ENCODE peak calls at places on chromosomes 4 and X, in six cellular contexts. X is fibroblast of pulmonary artery, H is upper lobe of right lung, M is heart left ventricle, B is tibial artery, N is left ventricle myocardium inferior. G is an unnamed sample.

GRCh38 chr4:30755306-30755705 is 35.1 kb downstream of the PCDH7 start:
- DNase-seq in X (no peak), H (no peak), M (no peak), B (no peak), N (no peak), G (no peak)

GRCh38 chr4:182310316-182310715 is 67.1 kb downstream of the TENM3 start:
- DNase-seq in X (no peak), H (no peak), M (no peak), B (no peak), N (no peak), G (no peak)

GRCh38 chrX:39813631-39814246 is 284.0 kb downstream of the BCOR start:
- DNase-seq in X (peak), H (no peak), M (peak), B (peak), N (peak), G (no peak)

GRCh38 chr4:98260047-98260578 is 1.1 kb upstream of the RAP1GDS1 start:
- DNase-seq in X (no peak), H (peak), M (peak), B (peak), N (peak), G (no peak)

GRCh38 chrX:149453030-149453429 is 52.1 kb downstream of the IDS start:
- DNase-seq in X (peak), H (no peak), M (no peak), B (no peak), N (no peak), G (no peak)

GRCh38 chr4:92175250-92175649 is 128.5 kb upstream of the GRID2 start:
- DNase-seq in X (no peak), H (no peak), M (no peak), B (no peak), N (no peak), G (no peak)

GRCh38 chrX:10110316-10110932 is 46.4 kb upstream of the CLCN4 start:
- DNase-seq in X (no peak), H (no peak), M (no peak), B (no peak), N (no peak), G (no peak)

GRCh38 chr4:85603437-85604336 is 128.7 kb downstream of the ARHGAP24 start:
- DNase-seq in X (peak), H (no peak), M (no peak), B (no peak), N (no peak), G (no peak)

GRCh38 chr4:85478576-85478975 is 3.6 kb downstream of the ARHGAP24 start:
- DNase-seq in X (peak), H (no peak), M (no peak), B (no peak), N (no peak), G (no peak)

GRCh38 chr4:141486375-141486997 is 149.9 kb upstream of the IL15 start:
- DNase-seq in X (peak), H (no peak), M (no peak), B (no peak), N (no peak), G (no peak)

GRCh38 chr4:185513489-185514181 is 21.7 kb downstream of the PDLIM3 start:
- DNase-seq in X (peak), H (no peak), M (no peak), B (no peak), N (no peak), G (no peak)

GRCh38 chr4:140673729-140674128 is 82.5 kb downstream of the TBC1D9 start:
- DNase-seq in X (no peak), H (no peak), M (no peak), B (no peak), N (no peak), G (no peak)

GRCh38 chr4:121182296-121182695 is 18.2 kb upstream of the TNIP3 start:
- DNase-seq in X (peak), H (no peak), M (no peak), B (no peak), N (no peak), G (no peak)

GRCh38 chrX:36908801-36909403 is 99.3 kb upstream of the FAM47C start:
- DNase-seq in X (peak), H (no peak), M (no peak), B (no peak), N (no peak), G (no peak)

GRCh38 chr4:174490356-174490969 is 31.8 kb downstream of the HPGD start:
- DNase-seq in X (peak), H (no peak), M (no peak), B (no peak), N (no peak), G (no peak)

GRCh38 chr4:101115841-101116240 is 231.5 kb downstream of the PPP3CA start:
- DNase-seq in X (no peak), H (no peak), M (no peak), B (no peak), N (no peak), G (no peak)

GRCh38 chr4:26127851-26128337 is 192.9 kb upstream of the RBPJ start:
- DNase-seq in X (no peak), H (no peak), M (no peak), B (no peak), N (no peak), G (peak)
- TF ChIP-seq CTCF in X (no peak), H (no peak), M (no peak), B (no peak), N (no peak), G (no peak)

DNA sequence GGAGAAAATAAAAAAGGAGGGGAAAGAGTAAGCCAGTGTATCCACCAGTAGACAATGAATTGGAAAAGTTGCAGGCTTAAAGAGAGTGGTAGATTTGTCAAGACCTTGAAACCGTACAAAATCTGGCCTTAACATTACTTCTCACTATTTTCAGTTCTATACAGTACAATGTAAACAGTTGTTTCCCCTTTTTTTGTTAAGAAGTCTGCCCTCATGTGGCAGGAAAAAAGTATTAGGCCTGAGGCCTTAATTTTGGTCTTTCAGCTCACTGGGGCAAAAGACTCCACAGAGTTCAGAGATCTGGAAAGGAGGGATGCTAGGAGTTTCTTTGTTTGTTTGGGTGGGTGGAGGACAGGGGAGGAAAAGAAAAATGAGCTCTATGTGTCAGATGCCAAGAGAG is 92.8 kb upstream of the CCDC160 start:
- DNase-seq in X (peak), H (no peak), M (no peak), B (no peak), N (no peak), G (no peak)
- TF ChIP-seq CTCF in X (peak), H (peak), M (no peak), B (no peak), N (peak), G (peak)

GRCh38 chr4:38412137-38412536 is 251.9 kb upstream of the KLF3 start:
- DNase-seq in X (no peak), H (no peak), M (no peak), B (no peak), N (peak), G (no peak)

GRCh38 chr4:38413524-38414341 is 250.3 kb upstream of the KLF3 start:
- DNase-seq in X (no peak), H (no peak), M (no peak), B (no peak), N (no peak), G (no peak)

GRCh38 chr4:38411092-38411491 is 252.9 kb upstream of the KLF3 start:
- DNase-seq in X (no peak), H (no peak), M (no peak), B (no peak), N (no peak), G (no peak)

GRCh38 chr4:38406243-38406642 is 257.8 kb upstream of the KLF3 start:
- DNase-seq in X (no peak), H (no peak), M (no peak), B (no peak), N (no peak), G (no peak)

DNA sequence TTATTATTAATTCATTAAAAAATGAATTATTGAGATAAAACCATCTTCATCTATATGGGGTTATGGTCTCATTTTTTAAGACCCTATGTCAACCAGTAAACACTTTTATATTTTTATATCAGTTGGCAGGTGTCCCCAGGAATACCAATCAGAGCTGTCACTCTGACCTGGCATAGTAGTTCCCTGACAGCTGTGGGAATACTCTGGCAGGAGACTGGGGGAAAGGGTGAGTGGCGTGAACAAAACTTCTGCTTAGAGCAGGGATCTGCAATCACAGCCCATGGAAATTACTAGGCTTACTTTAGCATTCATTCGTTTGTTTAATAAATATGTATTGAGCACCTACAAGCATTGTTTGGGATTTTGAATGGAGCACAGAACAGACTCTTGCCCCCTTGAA is 254.1 kb upstream of the KLF3 start:
- DNase-seq in X (no peak), H (no peak), M (no peak), B (no peak), N (no peak), G (no peak)
- TF ChIP-seq CTCF in X (no peak), H (no peak), M (no peak), B (no peak), N (no peak), G (no peak)

GRCh38 chr4:48295116-48295515 is 25.5 kb upstream of the TEC start:
- DNase-seq in X (peak), H (no peak), M (no peak), B (no peak), N (no peak), G (no peak)

DNA sequence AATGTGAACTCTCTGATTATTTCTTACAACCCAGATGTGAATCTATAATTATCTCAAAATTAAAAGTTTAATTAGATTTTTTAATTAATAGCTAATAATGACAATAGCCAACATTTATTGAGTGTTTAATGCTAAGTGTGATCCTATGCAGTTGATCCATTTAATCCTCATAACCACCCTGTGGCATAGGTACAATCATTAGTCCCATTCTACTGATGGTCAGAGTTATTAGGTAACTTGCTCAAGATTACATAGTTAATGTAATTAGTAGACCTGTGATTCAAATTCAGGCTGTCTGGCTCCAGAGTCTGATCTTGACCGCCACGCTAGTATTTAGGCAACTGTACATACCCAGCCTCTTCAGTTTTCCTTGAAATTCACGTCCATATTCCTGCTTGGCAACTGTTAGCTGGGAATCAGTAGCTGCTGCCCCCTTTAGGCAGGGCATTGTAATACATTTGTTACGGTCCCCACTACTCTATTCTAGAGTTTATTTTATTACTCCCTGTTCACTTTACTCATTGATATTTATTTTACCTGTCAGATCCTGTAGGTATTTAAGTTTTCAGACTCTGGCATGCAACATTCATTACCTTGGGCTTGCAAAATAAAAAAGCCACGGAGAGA is 20.6 kb upstream of the TEC start:
- DNase-seq in X (peak), H (no peak), M (no peak), B (no peak), N (no peak), G (no peak)
- TF ChIP-seq CTCF in X (peak), H (peak), M (peak), B (no peak), N (peak), G (peak)

GRCh38 chr4:4355302-4355701 is 31.6 kb upstream of the NSG1 start:
- DNase-seq in X (peak), H (no peak), M (no peak), B (no peak), N (no peak), G (no peak)

GRCh38 chr4:4361883-4362282 is 25.0 kb upstream of the NSG1 start:
- DNase-seq in X (no peak), H (no peak), M (no peak), B (no peak), N (no peak), G (no peak)

GRCh38 chr4:4356106-4357041 is 30.5 kb upstream of the NSG1 start:
- DNase-seq in X (peak), H (peak), M (no peak), B (no peak), N (no peak), G (no peak)

GRCh38 chr4:4362991-4363697 is 23.8 kb upstream of the NSG1 start:
- DNase-seq in X (no peak), H (peak), M (no peak), B (no peak), N (no peak), G (no peak)

GRCh38 chr4:4358093-4358840 is 28.6 kb upstream of the NSG1 start:
- DNase-seq in X (no peak), H (no peak), M (no peak), B (no peak), N (no peak), G (no peak)
- TF ChIP-seq CTCF in X (no peak), H (no peak), M (no peak), B (no peak), N (no peak), G (no peak)

DNA sequence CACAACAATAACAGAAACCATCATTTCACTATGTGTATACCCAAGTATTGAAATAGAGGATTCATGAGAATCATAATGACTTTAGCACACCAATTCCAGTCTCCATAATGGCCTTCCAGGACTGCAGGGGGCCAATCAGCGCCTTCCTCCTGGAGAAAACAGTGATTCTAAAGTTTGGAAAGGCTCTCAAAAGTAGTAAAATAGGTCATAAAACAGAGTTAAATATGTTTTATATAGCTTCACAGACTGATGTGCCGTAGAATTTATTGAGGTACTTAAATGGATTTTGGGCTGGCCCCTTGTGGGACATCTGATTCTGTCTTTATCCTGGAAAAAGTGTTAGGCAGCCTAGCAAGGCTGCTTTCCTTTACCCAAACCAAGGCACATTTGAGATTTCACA is 543.8 kb downstream of the GALNTL6 start:
- DNase-seq in X (no peak), H (no peak), M (no peak), B (no peak), N (no peak), G (no peak)
- TF ChIP-seq CTCF in X (no peak), H (no peak), M (no peak), B (no peak), N (no peak), G (no peak)

DNA sequence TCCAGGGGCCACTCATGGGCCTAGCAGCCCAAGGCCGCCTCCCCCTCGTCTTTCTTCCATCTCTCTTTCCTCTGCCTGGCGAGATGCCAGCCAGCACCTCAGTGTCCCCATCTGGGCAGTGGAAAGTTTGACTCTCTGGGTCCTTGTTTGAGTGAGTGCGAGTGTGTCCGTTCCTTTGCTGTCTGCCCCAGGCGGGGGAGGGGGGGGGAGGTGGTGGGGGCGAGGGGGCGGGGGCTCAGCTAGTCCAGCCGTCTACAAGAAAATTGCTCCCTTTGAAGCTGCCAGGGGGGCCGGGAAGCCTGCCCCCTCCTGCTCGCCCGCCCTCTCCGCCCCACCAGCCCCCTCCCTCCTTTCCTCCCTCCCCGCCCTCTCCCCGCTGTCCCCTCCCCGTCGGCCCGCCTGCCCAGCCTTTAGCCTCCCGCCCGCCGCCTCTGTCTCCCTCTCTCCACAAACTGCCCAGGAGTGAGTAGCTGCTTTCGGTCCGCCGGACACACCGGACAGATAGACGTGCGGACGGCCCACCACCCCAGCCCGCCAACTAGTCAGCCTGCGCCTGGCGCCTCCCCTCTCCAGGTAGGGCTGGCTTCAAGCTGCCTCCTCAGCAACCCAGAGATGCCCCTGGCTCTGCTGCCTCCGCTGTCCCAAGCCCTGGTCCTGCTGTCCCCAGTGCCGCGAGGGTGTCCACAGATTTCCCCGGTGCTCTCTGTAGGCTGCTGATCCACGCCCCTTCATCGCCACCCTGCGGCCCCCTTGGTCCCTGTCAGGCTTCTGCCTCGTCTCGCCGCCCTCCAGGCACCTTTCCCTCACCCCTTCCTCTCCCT is at the start of gene BGN:
- DNase-seq in X (peak), H (no peak), M (peak), B (peak), N (peak), G (no peak)
- TF ChIP-seq CTCF in X (peak), H (peak), M (peak), B (peak), N (peak), G (peak)

DNA sequence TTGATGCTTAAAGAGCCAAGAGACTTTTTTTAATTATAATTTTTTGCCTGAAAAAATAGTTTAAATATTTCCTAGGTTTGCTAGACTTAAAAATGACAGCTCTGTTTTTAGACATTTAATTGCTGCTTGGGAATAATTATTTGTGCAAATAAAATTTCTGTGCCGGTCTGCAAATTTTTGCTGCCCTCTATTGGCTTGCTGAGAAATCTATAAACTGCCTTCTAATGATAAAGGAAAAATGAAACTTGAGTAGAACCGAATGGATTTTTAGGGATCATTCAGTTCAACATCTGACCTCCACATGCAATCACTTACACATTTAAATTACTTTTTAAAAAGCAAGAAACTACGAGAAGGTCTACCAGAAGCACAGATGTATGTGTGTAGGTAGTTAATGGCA is 434.0 kb downstream of the FAM133A start:
- DNase-seq in X (no peak), H (no peak), M (no peak), B (no peak), N (no peak), G (no peak)
- TF ChIP-seq CTCF in X (no peak), H (no peak), M (no peak), B (no peak), N (no peak), G (no peak)

DNA sequence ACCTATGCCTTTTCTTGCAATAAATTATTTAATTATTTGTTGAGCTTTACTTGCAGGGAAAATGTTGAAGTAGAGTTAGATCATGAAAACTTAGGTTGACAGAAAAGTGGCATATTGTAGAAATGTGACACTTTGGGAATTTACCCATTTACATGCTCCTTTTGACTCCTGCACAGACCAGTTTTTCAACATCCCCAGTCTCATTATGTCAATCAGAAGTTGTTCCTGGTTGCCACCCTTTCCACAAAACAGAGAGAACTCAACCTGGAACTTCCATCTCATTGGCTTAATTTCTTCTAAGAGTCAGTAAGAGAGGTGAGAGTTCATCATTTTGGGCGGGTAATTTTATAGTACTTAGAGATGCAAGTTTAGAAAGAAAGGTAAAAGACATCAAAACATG is 284.6 kb upstream of the ANKRD50 start:
- DNase-seq in X (no peak), H (no peak), M (no peak), B (no peak), N (no peak), G (no peak)
- TF ChIP-seq CTCF in X (no peak), H (no peak), M (no peak), B (no peak), N (no peak), G (no peak)

G was measured in lower lobe of right lung.